ENCODE peak calls at places on chromosomes 6 and 20, in five cellular contexts. L, Z, A, W and N are unnamed samples.

GRCh38 chr6:92538926-92539325 is 880.4 kb downstream of the EPHA7 start:
- DNase-seq in L (no peak), Z (no peak), A (no peak), W (no peak), N (no peak)

GRCh38 chr6:78810146-78810545 is 57.2 kb upstream of the IRAK1BP1 start:
- DNase-seq in L (no peak), Z (peak; percentile 41), A (peak; percentile 21), W (no peak), N (no peak)

GRCh38 chr6:65229768-65230167 is 477.3 kb downstream of the EYS start:
- DNase-seq in L (no peak), Z (no peak), A (no peak), W (no peak), N (no peak)

GRCh38 chr6:25788305-25788922 is 33.9 kb downstream of the SLC17A4 start:
- DNase-seq in L (peak; percentile 76), Z (peak; percentile 5), A (peak; percentile 72), W (peak; percentile 51), N (no peak)

GRCh38 chr6:169425628-169426370 is 172.2 kb upstream of the THBS2 start:
- DNase-seq in L (no peak), Z (peak; percentile 60), A (no peak), W (no peak), N (no peak)

GRCh38 chr20:61015602-61016001 is 236.5 kb upstream of the CDH4 start:
- DNase-seq in L (no peak), Z (no peak), A (no peak), W (no peak), N (no peak)

GRCh38 chr6:32845381-32845884 is 1.6 kb upstream of the PSMB8 start:
- DNase-seq in L (no peak), Z (no peak), A (no peak), W (no peak), N (no peak)

GRCh38 chr6:167811040-167811439 is 15.7 kb upstream of the AFDN start:
- DNase-seq in L (peak; percentile 19), Z (no peak), A (no peak), W (no peak), N (no peak)

GRCh38 chr20:62953839-62954703 is 1.6 kb downstream of the SLC17A9 start:
- DNase-seq in L (peak; percentile 67), Z (no peak), A (peak; percentile 95), W (peak; percentile 48), N (peak; percentile 75)

GRCh38 chr6:27556406-27556805 is 83.5 kb upstream of the ZNF184 start:
- DNase-seq in L (no peak), Z (no peak), A (no peak), W (no peak), N (no peak)

GRCh38 chr6:89034586-89035251 is 45.8 kb upstream of the PNRC1 start:
- DNase-seq in L (no peak), Z (no peak), A (peak; percentile 67), W (no peak), N (no peak)

GRCh38 chr20:43533060-43533459 is 25.6 kb downstream of the L3MBTL1 start:
- DNase-seq in L (no peak), Z (no peak), A (no peak), W (no peak), N (no peak)

GRCh38 chr20:33465536-33466302 is 22.2 kb upstream of the SNTA1 start:
- DNase-seq in L (no peak), Z (no peak), A (peak; percentile 78), W (no peak), N (no peak)

GRCh38 chr20:49768204-49769124 is 44.2 kb upstream of the SLC9A8 start:
- DNase-seq in L (peak; percentile 57), Z (no peak), A (peak; percentile 100), W (no peak), N (peak; percentile 31)

GRCh38 chr6:3653528-3654070 is 97.9 kb downstream of the PXDC1 start:
- DNase-seq in L (no peak), Z (no peak), A (no peak), W (no peak), N (no peak)

GRCh38 chr6:114176726-114177125 is 166.1 kb downstream of the HS3ST5 start:
- DNase-seq in L (no peak), Z (no peak), A (no peak), W (no peak), N (no peak)

GRCh38 chr6:136873733-136874132 is 48.4 kb upstream of the SLC35D3 start:
- DNase-seq in L (no peak), Z (no peak), A (no peak), W (no peak), N (no peak)

GRCh38 chr6:104702126-104702841 is 157.4 kb downstream of the HACE1 start:
- DNase-seq in L (no peak), Z (peak; percentile 44), A (no peak), W (no peak), N (no peak)

GRCh38 chr20:63070771-63071540 is 64.2 kb upstream of the BHLHE23 start:
- DNase-seq in L (no peak), Z (no peak), A (no peak), W (no peak), N (no peak)

GRCh38 chr20:44733341-44734069 is 12.2 kb upstream of the KCNK15 start:
- DNase-seq in L (peak; percentile 86), Z (peak; percentile 71), A (peak; percentile 67), W (peak; percentile 52), N (no peak)

GRCh38 chr20:54167909-54168872 is 5.6 kb downstream of the CYP24A1 start:
- DNase-seq in L (no peak), Z (no peak), A (peak; percentile 47), W (no peak), N (no peak)

GRCh38 chr6:33755070-33755869 is 8.6 kb upstream of the IP6K3 start:
- DNase-seq in L (no peak), Z (no peak), A (no peak), W (peak; percentile 56), N (no peak)

GRCh38 chr20:63194007-63194820 is 21.7 kb downstream of the YTHDF1 start:
- DNase-seq in L (no peak), Z (no peak), A (no peak), W (no peak), N (no peak)

GRCh38 chr20:45336530-45337366 is 11.5 kb downstream of the SDC4 start:
- DNase-seq in L (no peak), Z (no peak), A (peak; percentile 88), W (no peak), N (no peak)

GRCh38 chr6:42692151-42692911 is 30.1 kb downstream of the PRPH2 start:
- DNase-seq in L (no peak), Z (no peak), A (no peak), W (no peak), N (no peak)

GRCh38 chr6:36357872-36358234 is 21.2 kb upstream of the BNIP5 start:
- DNase-seq in L (no peak), Z (no peak), A (no peak), W (no peak), N (peak; percentile 63)

GRCh38 chr6:36360241-36361054 is 23.8 kb upstream of the BNIP5 start:
- DNase-seq in L (peak; percentile 82), Z (peak; percentile 87), A (peak; percentile 82), W (peak; percentile 86), N (no peak)

GRCh38 chr6:36361071-36361470 is 24.4 kb upstream of the BNIP5 start:
- DNase-seq in L (no peak), Z (no peak), A (no peak), W (no peak), N (no peak)

GRCh38 chr6:36355819-36356218 is 19.1 kb upstream of the BNIP5 start:
- DNase-seq in L (no peak), Z (no peak), A (no peak), W (no peak), N (no peak)

GRCh38 chr6:36358235-36358915 is 21.7 kb upstream of the BNIP5 start:
- DNase-seq in L (no peak), Z (no peak), A (peak; percentile 34), W (no peak), N (peak; percentile 75)
- H2AFZ ChIP-seq in L (no peak overlapping the region), Z (peak overlapping the region; percentile 62), A (peak overlapping the region; percentile 66), W (peak overlapping the region; percentile 80), N (peak overlapping the region; percentile 86)

GRCh38 chr6:15618685-15619084 is 44.1 kb downstream of the DTNBP1 start:
- DNase-seq in L (no peak), Z (no peak), A (no peak), W (no peak), N (no peak)

GRCh38 chr6:15619330-15619729 is 43.5 kb downstream of the DTNBP1 start:
- DNase-seq in L (no peak), Z (no peak), A (no peak), W (no peak), N (no peak)

GRCh38 chr6:15621203-15622044 is 41.4 kb downstream of the DTNBP1 start:
- DNase-seq in L (no peak), Z (peak; percentile 52), A (no peak), W (peak; percentile 37), N (peak; percentile 62)

GRCh38 chr6:15622045-15622750 is 40.6 kb downstream of the DTNBP1 start:
- DNase-seq in L (no peak), Z (no peak), A (no peak), W (no peak), N (no peak)

DNA sequence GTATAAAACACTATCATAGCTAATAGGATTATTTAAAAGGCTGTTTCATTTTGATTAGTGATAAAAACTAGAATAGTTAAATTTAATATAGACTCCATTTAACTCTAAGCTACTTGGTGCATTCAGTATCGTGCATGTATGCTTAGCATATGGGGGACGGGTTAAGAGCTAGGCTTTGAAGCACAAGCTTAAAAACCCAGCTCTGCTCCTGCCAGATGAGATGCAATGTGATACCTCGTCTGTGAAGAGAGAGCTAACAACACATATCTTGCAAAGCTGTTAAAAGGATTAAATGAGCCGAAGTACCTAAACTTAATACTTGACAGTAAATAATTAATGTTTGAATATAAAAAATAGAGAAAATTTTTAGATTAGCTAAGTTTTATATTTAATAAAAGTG is 42.2 kb downstream of the DTNBP1 start:
- DNase-seq in L (no peak), Z (peak; percentile 10), A (no peak), W (no peak), N (no peak)
- TF ChIP-seq CHD2 in L (no peak), Z (no peak), A (no peak), W (no peak), N (no peak)

DNA sequence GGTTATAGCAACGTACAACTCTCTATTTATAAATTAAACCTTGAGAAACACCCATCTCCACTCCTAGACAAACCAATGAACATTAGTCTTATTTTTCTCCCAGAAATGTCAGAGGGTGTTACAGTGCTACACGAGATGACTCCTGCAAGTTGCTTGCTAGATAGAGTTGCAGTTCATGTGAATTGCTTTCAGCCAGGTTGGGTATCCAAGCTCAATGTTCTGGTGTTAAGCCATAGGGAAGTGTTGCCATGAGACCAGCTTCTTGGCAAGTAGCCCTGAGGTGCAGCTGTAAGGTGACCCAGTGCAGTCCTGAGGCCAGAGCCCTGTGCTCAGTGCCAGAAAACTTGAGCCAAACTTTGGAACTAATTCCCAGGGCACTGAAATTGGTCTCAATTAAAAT is 51.3 kb upstream of the REV3L start:
- DNase-seq in L (no peak), Z (no peak), A (no peak), W (no peak), N (no peak)
- H2AFZ ChIP-seq in L (no peak overlapping the region), Z (no peak overlapping the region), A (no peak overlapping the region), W (no peak overlapping the region), N (no peak overlapping the region)

DNA sequence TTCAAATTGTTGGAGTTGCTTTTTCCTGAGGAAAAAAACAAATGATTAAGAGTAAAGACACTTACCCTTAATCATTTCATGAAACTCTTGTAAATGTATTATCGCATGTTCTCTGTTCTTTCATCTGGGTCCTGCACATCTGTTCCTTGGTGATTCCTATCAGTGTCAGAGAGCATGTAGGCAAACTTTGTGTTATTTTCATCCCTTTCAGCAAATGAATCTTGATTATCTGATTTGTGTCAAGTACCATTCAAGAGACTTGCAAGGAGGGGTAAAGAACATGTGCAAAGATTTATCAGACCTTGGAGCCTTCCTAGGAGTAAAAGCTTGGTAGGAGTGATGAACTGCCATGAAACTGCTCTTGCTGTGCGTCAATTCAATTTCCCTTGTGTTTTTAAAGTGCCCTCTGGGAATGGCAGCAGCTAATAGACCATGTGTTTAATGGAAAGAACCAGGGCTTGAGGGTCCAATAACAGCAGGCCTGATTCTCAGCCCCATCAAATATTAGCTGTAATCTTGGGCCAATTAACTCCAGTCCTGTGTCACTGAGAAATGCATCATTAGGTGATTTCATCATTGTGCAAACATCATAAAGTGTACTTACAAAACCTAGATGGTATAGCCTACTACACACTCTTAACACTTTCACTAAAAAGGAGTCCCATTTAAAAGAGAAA is 118.9 kb upstream of the CEP85L start:
- DNase-seq in L (no peak), Z (peak; percentile 62), A (no peak), W (no peak), N (no peak)
- TF ChIP-seq CHD2 in L (no peak), Z (no peak), A (no peak), W (no peak), N (no peak)